ENCODE peak calls at places on chromosome 1, in nine cellular contexts. D is HCT116, S is suprapubic skin, W is GM12892, P is ovary, V is stomach, G is breast epithelium, F is transverse colon, C is adrenal gland. Q is an unnamed sample.

GRCh38 chr1:155379180-155379876 is 58.6 kb downstream of the RUSC1 start:
- DNase-seq in D (no peak), S (no peak), W (no peak), P (no peak), V (no peak), G (no peak), F (no peak), C (no peak), Q (no peak)

GRCh38 chr1:28735961-28736449 is 735 bp upstream of the YTHDF2 start:
- DNase-seq in D (no peak), S (no peak), W (no peak), P (no peak), V (no peak), G (no peak), F (no peak), C (no peak), Q (peak; percentile 29)

GRCh38 chr1:197638316-197638715 is 137.0 kb downstream of the DENND1B start:
- DNase-seq in D (no peak), S (no peak), W (no peak), P (no peak), V (no peak), G (no peak), F (no peak), C (no peak), Q (no peak)

GRCh38 chr1:109793089-109793485 is 29.4 kb upstream of the EPS8L3 start:
- DNase-seq in D (no peak), S (peak; percentile 49), W (no peak), P (peak; percentile 4), V (peak; percentile 4), G (peak; percentile 7), F (peak; percentile 5), C (no peak), Q (no peak)

GRCh38 chr1:91655912-91656449 is 155.3 kb downstream of the CDC7 start:
- DNase-seq in D (no peak), S (no peak), W (no peak), P (no peak), V (no peak), G (no peak), F (no peak), C (no peak), Q (no peak)

GRCh38 chr1:32538887-32539583 is at the start of gene ZBTB8A:
- DNase-seq in D (peak; percentile 54), S (peak; percentile 67), W (no peak), P (peak; percentile 38), V (peak; percentile 50), G (no peak), F (peak; percentile 64), C (peak; percentile 43), Q (peak; percentile 54)

GRCh38 chr1:65343286-65343685 is 33.9 kb downstream of the DNAJC6 start:
- DNase-seq in D (no peak), S (no peak), W (no peak), P (no peak), V (no peak), G (no peak), F (no peak), C (no peak), Q (no peak)

GRCh38 chr1:12186277-12186985 is 19.6 kb downstream of the TNFRSF1B start:
- DNase-seq in D (no peak), S (no peak), W (no peak), P (no peak), V (peak; percentile 52), G (no peak), F (no peak), C (no peak), Q (no peak)

GRCh38 chr1:98086796-98087195 is 166.0 kb upstream of the DPYD start:
- DNase-seq in D (peak; percentile 88), S (no peak), W (no peak), P (no peak), V (no peak), G (no peak), F (no peak), C (no peak), Q (no peak)

GRCh38 chr1:78334952-78335351 is 155.8 kb upstream of the PTGFR start:
- DNase-seq in D (no peak), S (no peak), W (no peak), P (no peak), V (no peak), G (no peak), F (no peak), C (no peak), Q (no peak)

GRCh38 chr1:81799939-81800740 is 594 bp upstream of the ADGRL2 start:
- DNase-seq in D (no peak), S (peak; percentile 66), W (no peak), P (peak; percentile 70), V (peak; percentile 45), G (no peak), F (peak; percentile 23), C (peak; percentile 58), Q (no peak)

GRCh38 chr1:172855841-172856382 is 194.8 kb downstream of the TNFSF18 start:
- DNase-seq in D (no peak), S (no peak), W (no peak), P (no peak), V (no peak), G (no peak), F (no peak), C (no peak), Q (no peak)

DNA sequence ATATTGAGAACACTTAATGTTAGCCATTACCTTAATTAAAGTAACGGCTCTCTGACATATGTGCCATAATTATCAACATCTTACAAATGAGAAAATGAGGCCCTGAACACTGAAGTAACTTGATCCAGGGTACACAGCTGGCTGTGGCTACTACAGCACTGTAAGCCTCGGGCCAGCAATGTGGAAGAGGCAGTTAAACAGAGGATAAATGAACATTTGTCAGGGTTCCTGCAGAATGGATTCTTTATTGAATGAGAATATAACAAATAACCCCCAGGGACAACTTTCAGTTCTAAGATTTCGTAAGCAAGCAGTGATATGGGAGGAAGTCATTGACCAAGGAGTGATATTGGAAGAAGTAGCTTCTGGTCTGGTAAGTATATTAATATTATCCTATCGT is 70.5 kb upstream of the SCYL3 start:
- DNase-seq in D (no peak), S (no peak), W (no peak), P (no peak), V (no peak), G (no peak), F (no peak), C (no peak), Q (no peak)
- TF ChIP-seq POLR2A in D (no peak), S (no peak), W (no peak), P (no peak), V (no peak), G (no peak), F (no peak), C (no peak), Q (no peak)

GRCh38 chr1:1487701-1488100 is 16.1 kb downstream of the ATAD3B start:
- DNase-seq in D (no peak), S (no peak), W (no peak), P (no peak), V (no peak), G (no peak), F (no peak), C (no peak), Q (no peak)
- TF ChIP-seq POLR2A in D (no peak), S (no peak), W (no peak), P (no peak), V (no peak), G (no peak), F (no peak), C (no peak), Q (no peak)

DNA sequence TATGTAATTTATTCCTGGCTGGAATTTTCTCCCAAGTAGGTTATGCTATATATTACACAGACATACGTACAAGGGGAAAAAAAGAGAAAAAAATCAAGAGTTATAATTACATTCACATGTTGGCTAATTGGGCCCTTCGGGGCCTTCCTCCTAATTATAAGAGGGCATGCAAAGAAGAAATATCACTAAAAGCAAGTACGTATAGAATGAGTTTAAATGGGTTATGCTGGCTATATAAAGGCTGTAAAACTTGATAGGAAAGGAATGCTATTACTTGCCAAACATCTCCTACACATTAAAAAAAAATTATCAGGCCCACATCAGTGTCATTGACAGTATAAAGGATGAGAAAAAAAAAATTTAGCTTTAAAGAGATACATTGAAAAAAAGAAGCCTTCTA is 1396.1 kb upstream of the ADGRL4 start:
- DNase-seq in D (no peak), S (no peak), W (no peak), P (no peak), V (no peak), G (no peak), F (no peak), C (no peak), Q (no peak)
- TF ChIP-seq POLR2A in D (no peak), S (no peak), W (no peak), P (no peak), V (no peak), G (no peak), F (no peak), C (no peak), Q (no peak)

GRCh38 chr1:230825061-230825803 is 43.1 kb downstream of the C1orf198 start:
- DNase-seq in D (no peak), S (no peak), W (no peak), P (no peak), V (peak; percentile 44), G (no peak), F (no peak), C (no peak), Q (peak; percentile 49)

GRCh38 chr1:230824571-230825060 is 43.7 kb downstream of the C1orf198 start:
- DNase-seq in D (no peak), S (no peak), W (no peak), P (no peak), V (no peak), G (no peak), F (no peak), C (no peak), Q (no peak)

GRCh38 chr1:230826166-230826875 is 42.0 kb downstream of the C1orf198 start:
- DNase-seq in D (no peak), S (no peak), W (no peak), P (no peak), V (no peak), G (no peak), F (no peak), C (no peak), Q (no peak)

GRCh38 chr1:230827081-230827681 is 41.1 kb downstream of the C1orf198 start:
- DNase-seq in D (no peak), S (no peak), W (no peak), P (peak; percentile 85), V (no peak), G (no peak), F (no peak), C (no peak), Q (no peak)

DNA sequence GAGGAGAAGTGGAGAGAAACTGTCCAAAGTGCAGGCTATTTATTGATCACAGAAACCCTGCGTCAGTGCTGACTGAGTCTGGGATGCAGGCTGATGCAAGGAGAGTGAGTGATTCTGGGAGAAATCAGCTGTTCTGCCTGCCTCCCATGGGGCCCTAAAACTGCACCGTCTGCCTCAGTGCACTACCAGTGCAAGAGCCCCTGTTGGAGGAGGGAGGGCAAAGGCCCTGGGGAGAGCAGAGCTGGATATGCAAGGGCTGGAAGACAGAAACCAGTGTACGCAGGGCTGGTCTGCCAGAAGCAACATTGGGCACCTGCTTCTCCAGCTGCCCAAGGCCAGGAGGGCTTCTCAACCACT is 42.5 kb downstream of the C1orf198 start:
- DNase-seq in D (no peak), S (no peak), W (no peak), P (no peak), V (no peak), G (no peak), F (no peak), C (no peak), Q (no peak)
- TF ChIP-seq POLR2A in D (no peak), S (no peak), W (no peak), P (no peak), V (no peak), G (no peak), F (no peak), C (no peak), Q (no peak)

Q was measured in H54.